ENCODE peak calls at places on chromosome 17, in six cellular contexts. Y, G, Z, Q, P and L are unnamed samples.

GRCh38 chr17:73420897-73421296 is 109.1 kb upstream of the CDC42EP4 start:
- DNase-seq in Y (no peak), G (no peak), Z (peak), Q (no peak), P (no peak), L (no peak)

GRCh38 chr17:77892031-77892430 is 66.5 kb upstream of the TNRC6C start:
- DNase-seq in Y (no peak), G (no peak), Z (no peak), Q (no peak), P (no peak), L (no peak)

GRCh38 chr17:73803867-73804539 is 159.8 kb upstream of the SDK2 start:
- DNase-seq in Y (peak), G (no peak), Z (no peak), Q (no peak), P (no peak), L (no peak)

GRCh38 chr17:5584971-5585794 is 874 bp upstream of the NLRP1 start:
- DNase-seq in Y (no peak), G (no peak), Z (peak), Q (no peak), P (no peak), L (no peak)

GRCh38 chr17:38970128-38970527 is 2.9 kb upstream of the FBXO47 start:
- DNase-seq in Y (no peak), G (no peak), Z (no peak), Q (no peak), P (no peak), L (no peak)

GRCh38 chr17:56514264-56514663 is 79.2 kb upstream of the NOG start:
- DNase-seq in Y (no peak), G (no peak), Z (no peak), Q (no peak), P (no peak), L (no peak)

GRCh38 chr17:72566671-72567484 is 446.1 kb downstream of the SOX9 start:
- DNase-seq in Y (no peak), G (no peak), Z (no peak), Q (no peak), P (no peak), L (no peak)

GRCh38 chr17:10435096-10435495 is 13.3 kb upstream of the MYH8 start:
- DNase-seq in Y (no peak), G (no peak), Z (no peak), Q (no peak), P (no peak), L (no peak)

GRCh38 chr17:3529817-3530741 is 27.5 kb downstream of the TRPV3 start:
- DNase-seq in Y (no peak), G (no peak), Z (peak), Q (no peak), P (no peak), L (no peak)

GRCh38 chr17:44363613-44364159 is at the start of gene FAM171A2:
- DNase-seq in Y (peak), G (peak), Z (peak), Q (peak), P (peak), L (no peak)

GRCh38 chr17:8221663-8222379 is 11.4 kb upstream of the AURKB start:
- DNase-seq in Y (peak), G (peak), Z (no peak), Q (peak), P (peak), L (peak)

GRCh38 chr17:67488161-67488560 is 111.1 kb downstream of the PITPNC1 start:
- DNase-seq in Y (no peak), G (no peak), Z (no peak), Q (no peak), P (no peak), L (no peak)

GRCh38 chr17:45740553-45741330 is 43.4 kb upstream of the CRHR1 start:
- DNase-seq in Y (no peak), G (no peak), Z (peak), Q (no peak), P (peak), L (no peak)

GRCh38 chr17:17112628-17113200 is 70.5 kb downstream of the MPRIP start:
- DNase-seq in Y (no peak), G (no peak), Z (no peak), Q (no peak), P (no peak), L (no peak)

GRCh38 chr17:49482144-49482817 is 12.8 kb upstream of the NGFR start:
- DNase-seq in Y (no peak), G (no peak), Z (peak), Q (no peak), P (no peak), L (no peak)

GRCh38 chr17:77425791-77426641 is 285.2 kb downstream of the SEC14L1 start:
- DNase-seq in Y (no peak), G (no peak), Z (peak), Q (no peak), P (no peak), L (no peak)

GRCh38 chr17:71003736-71004135 is 834.4 kb downstream of the KCNJ2 start:
- DNase-seq in Y (no peak), G (no peak), Z (no peak), Q (no peak), P (no peak), L (no peak)

GRCh38 chr17:31494259-31495048 is 103.0 kb downstream of the RAB11FIP4 start:
- DNase-seq in Y (no peak), G (peak), Z (no peak), Q (no peak), P (no peak), L (no peak)

GRCh38 chr17:61149862-61150362 is 249.7 kb upstream of the TBX2 start:
- DNase-seq in Y (peak), G (no peak), Z (no peak), Q (no peak), P (no peak), L (no peak)

GRCh38 chr17:40993856-40994255 is at the start of gene KRTAP3-3:
- DNase-seq in Y (peak), G (no peak), Z (no peak), Q (no peak), P (no peak), L (no peak)